ENCODE peak calls at places on chromosomes 6 and 20, in five cellular contexts. G is PC-3, V is hepatocyte, U is neural progenitor cell, O is OCI-LY7. A is an unnamed sample. For H3K4me1, the result is how much of the 10 kb centered on the place peaks cover.

GRCh38 chr6:6795396-6795795 is 206.9 kb downstream of the LY86 start:
- DNase-seq in G (no peak), V (no peak), U (no peak), O (no peak), A (peak)

GRCh38 chr6:157314705-157315321 is 8.5 kb downstream of the TMEM242 start:
- DNase-seq in G (peak), V (peak), U (peak), O (peak), A (peak)

GRCh38 chr6:138346302-138347195 is 31.2 kb upstream of the SMIM28 start:
- DNase-seq in G (no peak), V (no peak), U (no peak), O (no peak), A (peak)

GRCh38 chr20:35776513-35777101 is 4.8 kb downstream of the PHF20 start:
- DNase-seq in G (peak), V (peak), U (no peak), O (no peak), A (peak)

GRCh38 chr6:4914412-4915159 is 89.3 kb downstream of the RPP40 start:
- DNase-seq in G (peak), V (no peak), U (no peak), O (no peak), A (peak)

GRCh38 chr6:22873531-22874136 is 304.3 kb downstream of the HDGFL1 start:
- DNase-seq in G (no peak), V (no peak), U (no peak), O (no peak), A (peak)

GRCh38 chr6:47294990-47295389 is 14.7 kb downstream of the TNFRSF21 start:
- DNase-seq in G (no peak), V (no peak), U (no peak), O (no peak), A (no peak)

GRCh38 chr20:63945921-63946920 is 10.0 kb downstream of the UCKL1 start:
- DNase-seq in G (no peak), V (no peak), U (no peak), O (no peak), A (no peak)

GRCh38 chr6:132084811-132085509 is 133.8 kb upstream of the CCN2 start:
- DNase-seq in G (peak), V (peak), U (no peak), O (no peak), A (peak)

GRCh38 chr20:34622821-34623451 is 54.0 kb downstream of the PIGU start:
- DNase-seq in G (no peak), V (no peak), U (no peak), O (no peak), A (no peak)

GRCh38 chr6:166253277-166254229 is 54.6 kb downstream of the PRR18 start:
- DNase-seq in G (no peak), V (peak), U (peak), O (no peak), A (peak)

GRCh38 chr6:154478691-154479090 is 31.8 kb downstream of the CNKSR3 start:
- DNase-seq in G (no peak), V (no peak), U (no peak), O (no peak), A (peak)

GRCh38 chr20:53793783-53794383 is 200.2 kb upstream of the ZNF217 start:
- DNase-seq in G (no peak), V (no peak), U (no peak), O (no peak), A (no peak)

GRCh38 chr6:128310061-128310460 is 210.3 kb downstream of the PTPRK start:
- DNase-seq in G (no peak), V (no peak), U (no peak), O (no peak), A (no peak)

GRCh38 chr6:53436904-53437303 is 88.2 kb upstream of the ELOVL5 start:
- DNase-seq in G (no peak), V (peak), U (no peak), O (no peak), A (peak)

GRCh38 chr6:87755697-87756671 is 54.0 kb upstream of the AKIRIN2 start:
- DNase-seq in G (no peak), V (no peak), U (no peak), O (peak), A (peak)

GRCh38 chr6:79985128-79985527 is 19.3 kb upstream of the TTK start:
- DNase-seq in G (no peak), V (no peak), U (no peak), O (no peak), A (no peak)

GRCh38 chr6:79993012-79993910 is 11.2 kb upstream of the TTK start:
- DNase-seq in G (no peak), V (no peak), U (no peak), O (no peak), A (no peak)

GRCh38 chr6:79993911-79994309 is 10.5 kb upstream of the TTK start:
- DNase-seq in G (no peak), V (no peak), U (no peak), O (no peak), A (no peak)

GRCh38 chr6:79984261-79984660 is 20.2 kb upstream of the TTK start:
- DNase-seq in G (peak), V (peak), U (peak), O (no peak), A (peak)

DNA sequence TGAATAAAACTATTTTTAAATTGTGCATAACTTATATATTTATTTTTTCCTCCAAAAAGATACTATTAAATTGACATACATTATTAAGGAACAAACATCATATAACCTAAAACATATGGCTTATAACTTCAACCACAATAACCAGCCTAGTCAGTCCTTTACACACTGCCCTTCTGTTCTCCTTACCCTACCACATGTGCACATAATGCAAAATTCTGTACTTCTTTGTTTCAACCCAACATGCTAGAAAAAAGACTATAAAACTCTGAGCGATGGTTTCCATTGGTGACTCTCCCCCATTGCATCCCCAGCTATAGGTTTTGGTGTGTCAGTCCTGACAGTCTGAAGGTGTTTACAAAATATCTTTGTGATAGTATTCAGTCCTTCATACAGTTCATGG is 14.8 kb upstream of the TTK start:
- DNase-seq in G (no peak), V (no peak), U (no peak), O (no peak), A (no peak)
- TF ChIP-seq EZH2phosphoT487 in G (no peak), V (no peak), U (no peak), O (no peak), A (no peak)

DNA sequence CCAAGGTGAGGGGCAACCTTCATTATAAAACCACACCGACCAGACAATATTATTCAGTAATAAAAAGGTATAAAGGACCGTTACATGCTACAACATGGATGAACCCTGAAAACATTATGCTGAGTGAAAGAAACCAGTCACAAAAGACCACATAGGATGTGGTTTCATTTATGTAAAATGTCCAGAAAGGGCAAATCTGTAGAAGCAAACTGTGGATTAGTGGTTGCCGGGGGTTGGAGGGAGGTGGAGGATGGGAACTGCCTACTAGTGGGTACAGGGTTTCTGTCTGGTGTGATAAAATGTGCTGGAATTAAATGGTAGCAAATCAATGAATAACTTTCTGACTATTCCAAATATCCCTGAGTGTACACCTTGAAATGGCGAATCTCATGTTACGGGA is 10.2 kb upstream of the PRND start:
- DNase-seq in G (no peak), V (no peak), U (no peak), O (no peak), A (no peak)
- H2AFZ ChIP-seq in G (no peak), V (no peak), U (no peak), O (no peak), A (no peak)

GRCh38 chr6:43997342-43997677 is 129.9 kb downstream of the MRPL14 start:
- DNase-seq in G (no peak), V (no peak), U (no peak), O (no peak), A (no peak)

GRCh38 chr6:43999628-44000027 is 127.6 kb downstream of the MRPL14 start:
- DNase-seq in G (no peak), V (no peak), U (no peak), O (no peak), A (no peak)

GRCh38 chr6:43995137-43995536 is 132.1 kb downstream of the MRPL14 start:
- DNase-seq in G (no peak), V (no peak), U (no peak), O (no peak), A (no peak)

GRCh38 chr6:43993881-43994523 is 133.2 kb downstream of the MRPL14 start:
- DNase-seq in G (peak), V (no peak), U (no peak), O (no peak), A (no peak)

GRCh38 chr6:43996614-43997341 is 130.5 kb downstream of the MRPL14 start:
- DNase-seq in G (no peak), V (no peak), U (no peak), O (no peak), A (no peak)
- H3K4me1 ChIP-seq in G (under half), V (under half), U (under half), O (under half), A (under half)

DNA sequence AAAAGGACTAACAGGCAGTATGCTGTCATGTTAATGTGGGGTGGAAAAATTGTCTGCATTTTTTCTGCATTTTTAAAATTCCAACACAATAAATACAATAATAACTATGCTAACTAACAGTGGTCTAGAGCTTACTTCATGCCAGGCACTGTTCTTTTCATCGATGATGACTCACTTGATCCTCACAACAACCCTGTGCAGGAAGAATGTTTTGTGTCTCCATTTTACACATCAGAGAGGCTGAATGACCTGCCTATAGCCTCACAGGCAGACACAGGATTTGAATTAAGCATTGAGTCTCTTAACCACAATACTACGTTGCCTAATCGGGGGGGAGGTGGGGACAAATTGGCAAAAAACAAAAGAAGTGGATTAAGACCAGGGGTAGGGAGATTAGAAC is 26.9 kb upstream of the FANCE start:
- DNase-seq in G (peak), V (no peak), U (peak), O (no peak), A (peak)
- TF ChIP-seq EZH2phosphoT487 in G (no peak), V (no peak), U (no peak), O (no peak), A (no peak)

GRCh38 chr6:25173232-25173631 is 105.9 kb upstream of the CARMIL1 start:
- DNase-seq in G (peak), V (no peak), U (no peak), O (no peak), A (no peak)
- H2AFZ ChIP-seq in G (no peak), V (no peak), U (no peak), O (no peak), A (peak)

GRCh38 chr6:16752206-16752867 is 8.9 kb downstream of the ATXN1 start:
- DNase-seq in G (peak), V (peak), U (no peak), O (no peak), A (peak)
- H3K4me1 ChIP-seq in G (half or more), V (half or more), U (under half), O (under half), A (half or more)

DNA sequence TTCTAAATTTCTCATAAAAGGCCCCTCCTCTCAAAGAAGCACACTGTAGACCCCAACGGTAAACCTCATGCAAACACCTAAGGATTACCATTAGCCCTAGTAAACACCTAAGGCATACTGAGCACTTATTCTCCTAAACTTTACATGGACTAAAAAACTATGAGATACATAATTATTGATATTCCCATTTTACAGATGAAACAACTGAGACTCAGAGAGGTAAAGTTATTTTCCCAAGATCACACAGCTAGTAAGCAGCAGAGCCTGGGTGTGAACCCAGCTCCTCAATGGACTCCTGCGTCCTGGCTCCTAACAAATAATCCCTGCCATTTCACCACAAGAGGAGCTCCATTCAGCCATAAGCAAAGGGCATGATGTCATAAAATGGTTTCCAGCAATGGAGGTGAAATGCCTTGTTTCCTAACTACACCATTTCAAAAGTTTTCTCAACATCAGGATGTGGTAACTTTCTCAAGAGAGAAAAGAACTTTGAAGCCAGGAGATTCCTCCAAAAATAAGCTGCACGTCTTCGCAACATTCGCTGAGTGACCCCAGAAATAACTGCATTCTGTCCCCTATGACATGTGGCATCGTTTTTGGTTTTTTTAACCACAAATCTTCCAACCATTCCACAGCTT is 4.1 kb downstream of the ATP9A start:
- DNase-seq in G (no peak), V (no peak), U (no peak), O (no peak), A (peak)
- TF ChIP-seq EZH2phosphoT487 in G (no peak), V (no peak), U (no peak), O (no peak), A (no peak)

GRCh38 chr6:35691027-35691824 is 2.5 kb upstream of the FKBP5 start:
- DNase-seq in G (no peak), V (peak), U (no peak), O (no peak), A (peak)
- H2AFZ ChIP-seq in G (no peak), V (peak), U (no peak), O (no peak), A (peak)

DNA sequence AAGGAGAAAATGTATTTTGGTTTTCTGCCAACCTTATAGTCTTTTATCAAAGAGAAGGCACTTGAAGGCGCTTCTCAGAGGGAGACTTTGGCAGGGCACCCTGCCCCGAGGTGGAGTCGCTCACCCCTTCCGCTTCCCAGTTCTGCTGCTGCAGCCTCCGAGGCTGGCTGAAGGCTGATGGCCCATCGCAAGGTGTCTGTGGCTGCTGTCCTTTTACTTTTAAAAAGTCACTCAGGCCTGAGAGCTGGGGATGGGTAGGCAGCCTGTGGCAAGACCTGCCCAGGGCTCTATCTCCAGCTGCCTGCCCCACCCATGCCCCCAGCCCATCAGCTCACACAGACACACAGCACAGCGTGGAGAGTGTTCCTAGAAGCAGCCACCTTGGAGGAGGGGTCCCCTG is 206.6 kb upstream of the CST7 start:
- DNase-seq in G (no peak), V (no peak), U (no peak), O (no peak), A (no peak)
- H3K4me1 ChIP-seq in G (under half), V (under half), U (under half), O (under half), A (under half)

A was measured in GM23248.